ENCODE peak calls at places on chromosomes 13 and 19, in four cellular contexts. C is keratinocyte, Y is ascending aorta, A is cardiac fibroblast. K is an unnamed sample.

GRCh38 chr19:46963093-46963734 is 56.4 kb upstream of the NPAS1 start:
- DNase-seq in A (peak), Y (no peak), C (no peak), K (no peak)

GRCh38 chr13:34435338-34435737 is 506.7 kb upstream of the NBEA start:
- DNase-seq in A (peak), C (no peak), Y (no peak), K (no peak)

GRCh38 chr19:29962777-29963176 is 20.7 kb downstream of the URI1 start:
- DNase-seq in Y (no peak), C (no peak), A (no peak), K (no peak)

GRCh38 chr13:35769812-35770211 is 293.3 kb upstream of the MAB21L1 start:
- DNase-seq in Y (no peak), A (no peak), C (no peak), K (no peak)

GRCh38 chr19:16067205-16067938 is 8.9 kb upstream of the TPM4 start:
- DNase-seq in Y (peak), A (peak), C (no peak), K (no peak)

GRCh38 chr13:32535140-32535539 is 3.5 kb downstream of the N4BP2L2 start:
- DNase-seq in C (no peak), A (no peak), Y (no peak), K (no peak)

GRCh38 chr19:49889687-49890348 is 6.9 kb downstream of the IL4I1 start:
- DNase-seq in Y (no peak), A (peak), C (no peak), K (no peak)

GRCh38 chr13:44142911-44143665 is 230.5 kb upstream of the SERP2 start:
- DNase-seq in C (peak), Y (no peak), A (no peak), K (peak)

GRCh38 chr13:59951011-59951410 is 212.7 kb downstream of the DIAPH3 start:
- DNase-seq in Y (no peak), A (no peak), C (no peak), K (no peak)

GRCh38 chr13:101985321-101985720 is 416.5 kb downstream of the FGF14 start:
- DNase-seq in Y (no peak), A (no peak), C (no peak), K (no peak)

GRCh38 chr13:106568225-106569003 is 477 bp upstream of the ARGLU1 start:
- DNase-seq in A (peak), C (no peak), Y (no peak), K (no peak)

GRCh38 chr13:106570354-106570822 is 2.5 kb upstream of the ARGLU1 start:
- DNase-seq in C (peak), Y (peak), A (peak), K (peak)

GRCh38 chr13:106566682-106567420 is 1.1 kb downstream of the ARGLU1 start:
- DNase-seq in A (peak), Y (peak), C (no peak), K (no peak)

GRCh38 chr13:106567421-106568224 is at the start of gene ARGLU1:
- DNase-seq in C (peak), Y (peak), A (no peak), K (peak)

GRCh38 chr13:106569233-106570095 is 1.5 kb upstream of the ARGLU1 start:
- DNase-seq in A (no peak), Y (no peak), C (no peak), K (no peak)
- H3K4me3 ChIP-seq in A (no peak), Y (no peak), C (no peak), K (no peak)

GRCh38 chr19:17103177-17103576 is 27.6 kb downstream of the MYO9B start:
- DNase-seq in Y (no peak), A (peak), C (no peak), K (no peak)
- TF ChIP-seq CTCF in Y (peak), A (peak), C (peak), K (peak)

DNA sequence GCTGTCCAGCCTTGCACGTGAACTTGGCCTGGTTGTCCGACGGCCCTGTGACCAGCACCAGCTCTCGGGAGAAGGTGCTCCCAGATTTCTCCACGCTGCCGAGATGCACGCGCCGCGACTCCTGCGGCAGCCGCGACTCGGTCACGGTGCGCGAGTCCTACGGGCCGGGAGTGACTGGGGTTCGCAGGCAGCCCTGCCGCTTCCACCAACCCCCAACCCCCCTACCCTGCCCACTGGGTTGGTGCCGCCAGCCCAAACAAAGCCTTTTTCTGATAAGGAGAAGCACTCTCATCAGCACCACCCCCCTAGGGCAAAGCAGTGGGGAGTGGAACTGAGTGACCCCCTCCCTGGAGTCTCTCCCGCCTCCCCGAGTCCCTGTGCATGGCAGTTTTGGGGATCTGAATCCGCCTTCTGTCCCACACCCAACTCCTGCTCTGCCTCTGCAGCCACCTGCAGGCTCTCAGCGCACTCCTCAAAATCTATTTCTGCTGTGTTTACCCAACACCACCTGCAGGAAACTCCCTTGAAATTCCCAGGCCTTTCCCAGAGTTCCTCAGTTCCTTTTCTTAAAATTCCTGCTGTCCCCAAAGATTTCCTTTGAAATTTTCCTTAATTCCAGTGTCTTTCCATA is 6.2 kb downstream of the NPHS1 start:
- DNase-seq in A (no peak), Y (no peak), C (no peak), K (no peak)
- H3K4me3 ChIP-seq in A (no peak), Y (peak), C (no peak), K (no peak)

DNA sequence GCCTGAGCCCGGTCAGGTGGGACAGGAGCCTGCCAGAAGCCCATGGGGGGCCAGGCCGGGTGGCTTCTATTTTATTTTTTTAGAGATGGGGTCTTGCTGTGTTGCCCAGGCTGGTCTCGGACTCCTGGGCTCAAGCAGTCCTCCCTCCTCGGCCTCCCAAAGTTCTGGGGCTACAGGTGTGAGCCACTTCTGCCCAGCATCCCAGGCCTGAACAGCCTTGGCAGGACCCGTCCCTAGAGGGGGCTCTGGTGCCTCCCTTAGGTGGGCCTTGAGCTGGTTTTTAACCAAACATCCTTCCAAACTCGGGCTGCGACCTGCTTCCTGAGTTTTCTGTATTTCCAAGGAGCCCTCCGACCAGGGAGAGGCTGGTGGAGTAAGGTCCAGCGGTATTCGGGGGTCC is 10.5 kb downstream of the COMP start:
- DNase-seq in A (no peak), C (no peak), Y (no peak), K (no peak)
- TF ChIP-seq CTCF in A (no peak), C (peak), Y (no peak), K (peak)

K was measured in kidney epithelial cell.